ENCODE peak calls at places on chromosomes 5 and 9, in seven cellular contexts. P is CD4-positive, alpha-beta T cell; V is breast epithelium; H is MM.1S; T is hepatocyte; B is A549; X is neural progenitor cell. O is an unnamed sample.
A peak's percentile ranks its signal among the peaks of the same experiment; 100 is the strongest.

GRCh38 chr5:84274585-84275468 is 109.9 kb downstream of the EDIL3 start:
- DNase-seq in P (no peak), V (no peak), H (peak; percentile 34), T (peak; percentile 42), B (peak; percentile 14), X (peak; percentile 61), O (no peak)

GRCh38 chr9:34584970-34585369 is 4.6 kb downstream of the CNTFR start:
- DNase-seq in P (no peak), V (no peak), H (no peak), T (no peak), B (no peak), X (no peak), O (no peak)

GRCh38 chr9:104682642-104683041 is 11.7 kb upstream of the OR13D1 start:
- DNase-seq in P (no peak), V (no peak), H (peak; percentile 76), T (peak; percentile 61), B (peak; percentile 21), X (peak; percentile 73), O (no peak)

GRCh38 chr5:139710370-139711066 is 62.4 kb downstream of the CXXC5 start:
- DNase-seq in P (peak; percentile 42), V (no peak), H (peak; percentile 61), T (peak; percentile 91), B (peak; percentile 47), X (peak; percentile 83), O (no peak)

GRCh38 chr5:11792621-11793020 is 111.6 kb downstream of the CTNND2 start:
- DNase-seq in P (no peak), V (no peak), H (no peak), T (no peak), B (no peak), X (no peak), O (no peak)

GRCh38 chr5:160508780-160509361 is 87.2 kb downstream of the PTTG1 start:
- DNase-seq in P (peak; percentile 44), V (no peak), H (peak; percentile 78), T (peak; percentile 89), B (peak; percentile 79), X (peak; percentile 84), O (peak; percentile 41)

GRCh38 chr9:91682806-91683205 is 259.2 kb upstream of the NFIL3 start:
- DNase-seq in P (no peak), V (no peak), H (no peak), T (peak; percentile 30), B (no peak), X (no peak), O (no peak)

GRCh38 chr9:78598120-78598519 is 301.2 kb downstream of the PSAT1 start:
- DNase-seq in P (no peak), V (no peak), H (no peak), T (no peak), B (no peak), X (no peak), O (no peak)

GRCh38 chr5:96067251-96067650 is 105.6 kb upstream of the ELL2 start:
- DNase-seq in P (no peak), V (no peak), H (no peak), T (no peak), B (no peak), X (no peak), O (no peak)

GRCh38 chr9:136518623-136519022 is 27.2 kb downstream of the NOTCH1 start:
- DNase-seq in P (no peak), V (no peak), H (no peak), T (no peak), B (no peak), X (no peak), O (no peak)

GRCh38 chr5:58056546-58056945 is 403.3 kb downstream of the PLK2 start:
- DNase-seq in P (no peak), V (no peak), H (no peak), T (no peak), B (no peak), X (no peak), O (no peak)

GRCh38 chr5:170420809-170421412 is 31.7 kb upstream of the KCNMB1 start:
- DNase-seq in P (peak; percentile 31), V (no peak), H (peak; percentile 60), T (peak; percentile 81), B (peak; percentile 79), X (peak; percentile 90), O (peak; percentile 58)

GRCh38 chr9:112887377-112887776 is 3.3 kb downstream of the SLC46A2 start:
- DNase-seq in P (no peak), V (no peak), H (no peak), T (no peak), B (no peak), X (peak; percentile 59), O (no peak)

GRCh38 chr5:103232393-103232999 is 26.1 kb upstream of the MACIR start:
- DNase-seq in P (no peak), V (no peak), H (peak; percentile 58), T (peak; percentile 59), B (peak; percentile 18), X (no peak), O (no peak)

GRCh38 chr5:173452098-173452497 is 123.9 kb upstream of the STC2 start:
- DNase-seq in P (no peak), V (no peak), H (no peak), T (no peak), B (no peak), X (no peak), O (no peak)

GRCh38 chr9:110048976-110049698 is 158.8 kb downstream of the C9orf152 start:
- DNase-seq in P (no peak), V (no peak), H (peak; percentile 27), T (peak; percentile 36), B (peak; percentile 35), X (peak; percentile 38), O (peak; percentile 17)

GRCh38 chr9:94478755-94479730 is 75.8 kb upstream of the PCAT7 start:
- DNase-seq in P (no peak), V (no peak), H (no peak), T (no peak), B (no peak), X (no peak), O (no peak)

GRCh38 chr9:89884356-89885083 is 279.7 kb downstream of the GADD45G start:
- DNase-seq in P (no peak), V (peak; percentile 44), H (no peak), T (no peak), B (no peak), X (no peak), O (no peak)

DNA sequence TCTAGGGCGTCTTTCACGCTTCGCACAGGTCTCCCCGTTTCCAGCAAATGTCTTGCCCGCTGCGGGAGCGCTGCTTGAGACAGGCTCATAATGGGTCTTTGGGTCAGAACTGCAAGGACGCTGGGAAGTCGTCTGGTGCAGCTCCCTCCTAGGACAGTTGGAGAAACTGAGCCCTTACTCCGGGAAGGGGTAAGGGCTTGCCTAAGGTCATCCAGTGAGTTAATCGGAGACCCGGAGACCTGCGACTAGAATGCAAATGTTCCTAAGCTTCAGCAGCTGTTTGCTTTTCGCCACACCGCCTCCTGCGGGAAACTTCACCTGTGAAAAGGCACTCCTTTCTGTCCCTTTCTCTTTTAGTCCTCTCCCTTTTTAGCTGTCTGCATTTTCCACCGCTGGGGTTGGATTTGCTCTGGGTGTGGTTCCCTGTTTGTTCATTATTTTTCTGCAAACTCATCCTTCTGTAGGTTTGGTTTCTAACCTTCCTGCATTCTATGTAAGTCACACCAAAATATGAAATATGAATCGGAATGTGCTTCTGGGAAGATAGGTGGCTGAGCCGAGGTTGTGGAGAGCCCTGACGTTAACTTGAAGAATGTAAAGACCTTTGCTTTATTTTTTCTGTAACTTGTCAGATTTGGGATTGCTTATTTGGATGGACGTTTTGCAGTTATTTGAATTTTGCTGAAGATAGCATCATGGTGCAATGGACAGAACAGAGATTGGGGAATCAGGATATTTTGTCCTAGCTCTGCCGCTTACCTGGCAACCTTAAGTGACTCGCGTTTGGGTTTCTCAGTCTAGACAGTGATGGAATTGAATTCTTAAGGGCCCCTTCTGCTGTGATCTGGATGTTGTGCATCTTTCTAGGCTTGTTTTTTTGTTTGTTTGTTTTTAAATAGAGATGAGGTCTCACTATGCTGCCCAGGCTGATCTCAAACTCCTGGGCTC is 909 bp downstream of the SLC36A1 start:
- DNase-seq in P (no peak), V (no peak), H (peak; percentile 43), T (peak; percentile 63), B (no peak), X (peak; percentile 67), O (no peak)
- TF ChIP-seq CTCF in P (no peak), V (no peak), H (peak; percentile 20), T (peak; percentile 29), B (no peak), X (peak; percentile 31), O (no peak)

DNA sequence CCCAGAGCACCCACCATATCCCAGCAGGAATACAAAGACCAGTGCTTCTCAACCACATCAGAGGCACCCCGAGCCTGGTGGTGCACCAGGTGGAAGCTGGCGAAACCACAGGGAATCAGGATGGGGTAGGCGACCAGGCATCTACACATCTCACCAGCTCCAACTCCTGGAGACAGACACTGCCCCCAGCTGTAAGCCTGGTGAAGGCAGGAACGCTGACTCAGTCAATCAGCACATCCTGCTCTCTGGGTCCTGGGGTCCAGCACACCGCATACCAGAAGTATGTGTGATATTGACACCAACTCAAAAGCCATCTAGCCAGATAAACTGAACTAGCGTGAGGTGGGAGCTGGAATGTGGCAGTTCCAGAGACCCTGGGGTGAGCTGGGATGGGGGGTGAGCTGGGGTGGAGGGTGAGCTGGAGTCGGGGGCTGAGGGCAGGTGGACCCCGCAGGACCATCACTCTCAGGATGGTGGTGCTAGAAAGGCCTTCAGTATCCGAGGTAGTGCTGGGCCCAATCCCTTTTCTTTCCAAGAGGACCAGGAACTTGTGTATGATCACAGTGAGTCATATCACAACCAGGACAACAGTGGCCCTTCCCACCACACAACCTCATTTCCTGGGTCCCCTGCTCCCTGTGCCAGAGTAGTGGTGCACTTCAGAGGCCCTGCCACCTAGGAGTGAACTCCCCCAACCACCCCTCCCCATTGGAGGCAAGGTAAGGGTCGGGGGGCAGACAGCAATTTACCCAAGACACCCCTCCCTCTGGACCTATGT is 2.5 kb downstream of the DBN1 start:
- DNase-seq in P (no peak), V (no peak), H (no peak), T (no peak), B (no peak), X (no peak), O (no peak)
- TF ChIP-seq CTCF in P (no peak), V (no peak), H (no peak), T (no peak), B (no peak), X (no peak), O (no peak)

GRCh38 chr9:133429216-133429613 is 7.0 kb downstream of the ADAMTS13 start:
- DNase-seq in P (no peak), V (no peak), H (no peak), T (no peak), B (no peak), X (peak; percentile 46), O (no peak)
- TF ChIP-seq CTCF in P (no peak), V (no peak), H (no peak), T (no peak), B (no peak), X (no peak), O (no peak)

GRCh38 chr5:141960449-141961323 is 2.7 kb upstream of the PCDH12 start:
- DNase-seq in P (peak; percentile 88), V (peak; percentile 90), H (peak; percentile 89), T (peak; percentile 92), B (peak; percentile 92), X (peak; percentile 87), O (peak; percentile 67)

GRCh38 chr5:141957367-141957993 is 522 bp downstream of the PCDH12 start:
- DNase-seq in P (no peak), V (no peak), H (no peak), T (no peak), B (no peak), X (no peak), O (no peak)

GRCh38 chr5:141958773-141959172 is 771 bp upstream of the PCDH12 start:
- DNase-seq in P (no peak), V (no peak), H (no peak), T (no peak), B (no peak), X (no peak), O (no peak)

GRCh38 chr5:141960018-141960417 is 2.0 kb upstream of the PCDH12 start:
- DNase-seq in P (no peak), V (no peak), H (peak; percentile 34), T (peak; percentile 27), B (no peak), X (peak; percentile 33), O (no peak)

GRCh38 chr5:141958113-141958512 is at the start of gene PCDH12:
- DNase-seq in P (no peak), V (no peak), H (no peak), T (no peak), B (no peak), X (no peak), O (no peak)
- TF ChIP-seq CTCF in P (no peak), V (no peak), H (no peak), T (no peak), B (no peak), X (no peak), O (no peak)

O was measured in D721Med.